ENCODE peak calls at places on chromosomes 4 and X, in four cellular contexts. One of them, this sample, is unnamed. For H3K9me3 and H3K4me1, the result is how much of the 10 kb centered on the place peaks cover.

GRCh38 chr4:121053601-121054143 is 18.7 kb downstream of the NDNF start:
- DNase-seq in neural progenitor cell: no peak
- DNase-seq in A673: peak
- DNase-seq in pancreas: no peak
- DNase-seq in this sample: no peak

GRCh38 chr4:45100936-45101818 is 374.8 kb upstream of the GNPDA2 start:
- DNase-seq in pancreas: no peak
- DNase-seq in neural progenitor cell: no peak
- DNase-seq in A673: no peak
- DNase-seq in this sample: no peak

GRCh38 chrX:38634665-38635064 is 73.3 kb downstream of the TSPAN7 start:
- DNase-seq in neural progenitor cell: no peak
- DNase-seq in A673: no peak
- DNase-seq in pancreas: no peak
- DNase-seq in this sample: no peak

GRCh38 chrX:69079278-69079677 is 86.0 kb downstream of the PJA1 start:
- DNase-seq in neural progenitor cell: no peak
- DNase-seq in A673: no peak
- DNase-seq in pancreas: no peak
- DNase-seq in this sample: no peak

GRCh38 chr4:145278341-145279121 is 98.1 kb upstream of the OTUD4 start:
- DNase-seq in A673: no peak
- DNase-seq in pancreas: no peak
- DNase-seq in neural progenitor cell: no peak
- DNase-seq in this sample: no peak

GRCh38 chr4:44632089-44632488 is 19.3 kb downstream of the YIPF7 start:
- DNase-seq in pancreas: no peak
- DNase-seq in neural progenitor cell: no peak
- DNase-seq in A673: no peak
- DNase-seq in this sample: no peak

GRCh38 chr4:13955551-13955950 is 328.0 kb upstream of the BOD1L1 start:
- DNase-seq in neural progenitor cell: no peak
- DNase-seq in A673: no peak
- DNase-seq in pancreas: no peak
- DNase-seq in this sample: no peak

GRCh38 chrX:1661048-1661921 is 46.4 kb downstream of the ASMT start:
- DNase-seq in pancreas: peak
- DNase-seq in A673: peak
- DNase-seq in neural progenitor cell: peak
- DNase-seq in this sample: peak

GRCh38 chrX:149825424-149825823 is 43.7 kb downstream of the MAGEA9 start:
- DNase-seq in pancreas: no peak
- DNase-seq in neural progenitor cell: peak
- DNase-seq in A673: peak
- DNase-seq in this sample: peak

GRCh38 chr4:2256781-2257191 is 5.1 kb downstream of the MXD4 start:
- DNase-seq in neural progenitor cell: no peak
- DNase-seq in pancreas: peak
- DNase-seq in A673: no peak
- DNase-seq in this sample: no peak

DNA sequence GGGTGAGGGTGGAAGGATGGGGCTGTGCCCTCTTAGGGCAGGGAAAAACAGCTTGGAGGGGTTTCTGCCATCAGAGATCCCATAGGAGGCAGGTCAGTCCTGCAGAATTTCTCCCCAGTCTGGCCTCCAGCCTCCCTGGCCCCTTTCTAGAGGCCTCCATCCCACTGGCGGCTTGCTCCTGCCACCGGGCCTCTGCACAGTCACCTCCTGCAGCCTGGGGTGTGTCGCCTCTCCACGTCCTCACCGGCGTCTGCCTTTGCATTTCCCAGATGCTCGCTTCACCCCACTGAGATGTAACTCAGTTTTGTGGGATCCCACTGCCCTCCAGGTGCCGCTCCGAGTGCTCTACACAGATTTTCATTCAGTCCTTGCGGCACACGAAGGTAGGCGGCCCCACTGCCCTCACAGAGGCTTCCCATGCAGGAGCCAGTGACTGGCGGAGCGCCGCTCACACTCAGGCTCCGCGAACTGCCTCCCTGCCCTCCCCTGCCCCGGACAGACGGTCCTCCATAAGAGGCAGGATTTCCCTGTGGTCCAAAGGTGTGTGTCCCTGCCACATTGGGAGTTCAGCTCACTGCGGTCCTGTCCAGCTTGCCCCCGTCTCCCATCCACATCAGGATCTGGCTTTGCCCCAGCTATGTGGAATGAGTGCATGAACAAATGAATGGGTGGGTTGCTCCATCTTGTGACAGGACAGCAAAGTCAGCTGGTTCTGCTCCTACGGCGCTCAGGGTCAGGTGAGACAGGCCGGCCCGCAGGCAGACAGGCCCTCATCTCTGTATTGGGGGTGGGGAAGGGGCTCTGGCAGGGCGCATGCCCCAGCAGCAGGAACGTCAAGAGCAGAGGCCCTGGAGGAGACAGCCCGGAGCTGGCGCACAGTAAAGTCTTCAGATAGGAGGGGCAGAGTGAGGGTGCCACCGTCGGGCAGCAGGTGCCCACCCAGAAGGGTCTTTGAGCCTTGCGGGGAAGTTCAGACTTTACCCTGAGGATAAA is 2.7 kb upstream of the TMEM271 start:
- DNase-seq in A673: no peak
- DNase-seq in pancreas: no peak
- DNase-seq in neural progenitor cell: no peak
- DNase-seq in this sample: no peak
- H3K9me3 ChIP-seq in A673: under half
- H3K9me3 ChIP-seq in pancreas: under half
- H3K9me3 ChIP-seq in neural progenitor cell: under half
- H3K9me3 ChIP-seq in this sample: under half

GRCh38 chr4:40546506-40546905 is 83.2 kb downstream of the RBM47 start:
- DNase-seq in neural progenitor cell: no peak
- DNase-seq in A673: no peak
- DNase-seq in pancreas: peak
- DNase-seq in this sample: no peak

GRCh38 chr4:40550900-40551546 is 78.6 kb downstream of the RBM47 start:
- DNase-seq in A673: peak
- DNase-seq in neural progenitor cell: peak
- DNase-seq in pancreas: peak
- DNase-seq in this sample: no peak

GRCh38 chr4:40546972-40547371 is 82.7 kb downstream of the RBM47 start:
- DNase-seq in pancreas: no peak
- DNase-seq in neural progenitor cell: no peak
- DNase-seq in A673: no peak
- DNase-seq in this sample: no peak

GRCh38 chr4:40547446-40548132 is 82.1 kb downstream of the RBM47 start:
- DNase-seq in neural progenitor cell: no peak
- DNase-seq in pancreas: no peak
- DNase-seq in A673: no peak
- DNase-seq in this sample: no peak

GRCh38 chr4:40548256-40548655 is 81.4 kb downstream of the RBM47 start:
- DNase-seq in A673: no peak
- DNase-seq in neural progenitor cell: no peak
- DNase-seq in pancreas: no peak
- DNase-seq in this sample: no peak
- H3K4me3 ChIP-seq in A673: no peak
- H3K4me3 ChIP-seq in neural progenitor cell: no peak
- H3K4me3 ChIP-seq in pancreas: no peak
- H3K4me3 ChIP-seq in this sample: no peak

DNA sequence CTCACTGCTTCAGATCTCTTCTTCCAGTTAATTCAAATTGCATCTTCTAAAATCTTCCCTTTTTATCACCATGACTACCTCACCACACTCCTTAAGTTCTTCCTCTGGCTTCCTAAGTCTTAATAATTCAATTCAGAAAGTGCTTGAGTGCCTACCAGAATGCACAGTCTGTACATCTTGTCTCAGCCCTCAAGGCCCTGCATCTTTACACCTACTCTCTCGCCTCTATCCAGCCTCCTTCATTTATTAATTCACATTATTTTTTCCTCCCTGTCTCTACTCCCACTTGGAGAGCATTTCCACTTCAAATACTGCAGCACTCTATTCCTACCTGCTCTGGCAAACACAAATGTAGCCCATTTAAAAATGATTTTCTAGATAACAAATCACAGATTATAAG is 90.5 kb downstream of the MAPK10 start:
- DNase-seq in neural progenitor cell: no peak
- DNase-seq in pancreas: no peak
- DNase-seq in A673: no peak
- DNase-seq in this sample: no peak
- H3K4me1 ChIP-seq in neural progenitor cell: under half
- H3K4me1 ChIP-seq in pancreas: under half
- H3K4me1 ChIP-seq in A673: under half
- H3K4me1 ChIP-seq in this sample: under half

GRCh38 chrX:154593201-154593600 is 8.3 kb downstream of the CTAG1A start:
- DNase-seq in neural progenitor cell: no peak
- DNase-seq in pancreas: no peak
- DNase-seq in A673: no peak
- DNase-seq in this sample: no peak
- H3K9me3 ChIP-seq in neural progenitor cell: under half
- H3K9me3 ChIP-seq in pancreas: under half
- H3K9me3 ChIP-seq in A673: under half
- H3K9me3 ChIP-seq in this sample: under half

GRCh38 chr4:105895609-105896460 is 564 bp downstream of the NPNT start:
- DNase-seq in neural progenitor cell: peak
- DNase-seq in pancreas: peak
- DNase-seq in A673: peak
- DNase-seq in this sample: no peak
- H3K4me3 ChIP-seq in neural progenitor cell: peak
- H3K4me3 ChIP-seq in pancreas: peak
- H3K4me3 ChIP-seq in A673: peak
- H3K4me3 ChIP-seq in this sample: no peak

DNA sequence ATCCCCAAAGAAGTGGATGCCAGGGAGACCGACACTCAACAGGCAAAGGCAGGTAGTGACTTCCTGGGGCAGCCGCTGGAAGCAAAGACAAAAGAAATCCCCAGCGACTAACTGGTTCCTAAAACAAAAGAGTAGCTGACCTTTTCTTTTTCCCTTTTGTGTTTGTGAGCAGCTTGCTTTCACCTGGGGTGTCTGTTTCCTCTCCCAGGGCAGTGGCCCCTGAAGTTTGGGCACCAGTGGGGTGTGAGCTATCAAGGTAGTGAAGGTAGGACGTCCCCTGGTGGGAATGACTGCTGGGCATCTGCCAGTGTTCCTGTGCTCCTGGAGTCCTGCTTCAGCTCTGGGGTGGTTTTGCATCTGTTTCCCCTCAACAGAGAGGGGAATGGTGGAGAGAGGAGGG is 41.6 kb upstream of the STIM2 start:
- DNase-seq in neural progenitor cell: peak
- DNase-seq in pancreas: no peak
- DNase-seq in A673: no peak
- DNase-seq in this sample: no peak
- H3K4me1 ChIP-seq in neural progenitor cell: under half
- H3K4me1 ChIP-seq in pancreas: under half
- H3K4me1 ChIP-seq in A673: half or more
- H3K4me1 ChIP-seq in this sample: under half

GRCh38 chr4:173666-174314 is 49.5 kb downstream of the ZNF718 start:
- DNase-seq in pancreas: no peak
- DNase-seq in A673: no peak
- DNase-seq in neural progenitor cell: no peak
- DNase-seq in this sample: no peak
- H3K9me3 ChIP-seq in pancreas: under half
- H3K9me3 ChIP-seq in A673: under half
- H3K9me3 ChIP-seq in neural progenitor cell: under half
- H3K9me3 ChIP-seq in this sample: under half

GRCh38 chr4:15651682-15652081 is 3.5 kb downstream of the FBXL5 start:
- DNase-seq in neural progenitor cell: no peak
- DNase-seq in pancreas: no peak
- DNase-seq in A673: no peak
- DNase-seq in this sample: no peak
- H3K4me3 ChIP-seq in neural progenitor cell: no peak
- H3K4me3 ChIP-seq in pancreas: no peak
- H3K4me3 ChIP-seq in A673: peak
- H3K4me3 ChIP-seq in this sample: no peak

GRCh38 chr4:4854649-4855292 is 4.7 kb upstream of the MSX1 start:
- DNase-seq in pancreas: no peak
- DNase-seq in neural progenitor cell: peak
- DNase-seq in A673: no peak
- DNase-seq in this sample: no peak
- H3K4me1 ChIP-seq in pancreas: under half
- H3K4me1 ChIP-seq in neural progenitor cell: half or more
- H3K4me1 ChIP-seq in A673: under half
- H3K4me1 ChIP-seq in this sample: under half

GRCh38 chr4:149102765-149103164 is 660.6 kb upstream of the NR3C2 start:
- DNase-seq in A673: no peak
- DNase-seq in neural progenitor cell: no peak
- DNase-seq in pancreas: no peak
- DNase-seq in this sample: no peak
- H3K9me3 ChIP-seq in A673: under half
- H3K9me3 ChIP-seq in neural progenitor cell: under half
- H3K9me3 ChIP-seq in pancreas: under half
- H3K9me3 ChIP-seq in this sample: under half